ENCODE peak calls at places on chromosomes 16 and 17, in seven cellular contexts. K, R, N, G, E, U and Q are unnamed samples.

GRCh38 chr16:24681793-24682192 is 47.7 kb upstream of the TNRC6A start:
- DNase-seq in K (peak), R (no peak), N (no peak), G (no peak), E (no peak), U (no peak), Q (no peak)

GRCh38 chr16:21159281-21159951 is 942 bp downstream of the LDAF1 start:
- DNase-seq in K (no peak), R (no peak), N (peak), G (no peak), E (no peak), U (peak), Q (no peak)

GRCh38 chr16:85209526-85210121 is 97.4 kb upstream of the CIBAR2 start:
- DNase-seq in K (no peak), R (no peak), N (no peak), G (no peak), E (no peak), U (no peak), Q (no peak)

GRCh38 chr17:49388290-49388640 is 26.2 kb upstream of the ZNF652 start:
- DNase-seq in K (no peak), R (no peak), N (no peak), G (no peak), E (no peak), U (no peak), Q (no peak)

GRCh38 chr16:64253114-64253513 is 868.7 kb downstream of the CDH11 start:
- DNase-seq in K (no peak), R (no peak), N (no peak), G (no peak), E (no peak), U (no peak), Q (no peak)

GRCh38 chr16:82510041-82510440 is 116.7 kb upstream of the CDH13 start:
- DNase-seq in K (no peak), R (no peak), N (no peak), G (no peak), E (no peak), U (no peak), Q (no peak)

GRCh38 chr17:10651927-10652326 is 5.2 kb downstream of the MYH3 start:
- DNase-seq in K (no peak), R (no peak), N (no peak), G (no peak), E (no peak), U (no peak), Q (no peak)

GRCh38 chr17:10243905-10244844 is 45.8 kb upstream of the GAS7 start:
- DNase-seq in K (peak), R (no peak), N (peak), G (no peak), E (no peak), U (no peak), Q (no peak)

GRCh38 chr17:74532115-74532514 is 840 bp upstream of the CD300LB start:
- DNase-seq in K (no peak), R (no peak), N (peak), G (no peak), E (no peak), U (no peak), Q (no peak)

GRCh38 chr16:72787519-72788268 is 260.2 kb downstream of the ZFHX3 start:
- DNase-seq in K (peak), R (peak), N (peak), G (peak), E (no peak), U (peak), Q (peak)

GRCh38 chr16:17827313-17827712 is 356.6 kb upstream of the XYLT1 start:
- DNase-seq in K (peak), R (no peak), N (no peak), G (peak), E (no peak), U (no peak), Q (no peak)

GRCh38 chr17:15516150-15516549 is 47.1 kb downstream of the TVP23C start:
- DNase-seq in K (peak), R (no peak), N (no peak), G (no peak), E (no peak), U (no peak), Q (no peak)

GRCh38 chr17:48997103-48997826 is at the start of gene IGF2BP1:
- DNase-seq in K (peak), R (no peak), N (no peak), G (no peak), E (no peak), U (peak), Q (no peak)

GRCh38 chr17:77887464-77888241 is 70.8 kb upstream of the TNRC6C start:
- DNase-seq in K (peak), R (peak), N (peak), G (peak), E (no peak), U (peak), Q (peak)

GRCh38 chr17:67629963-67630320 is 87.8 kb upstream of the NOL11 start:
- DNase-seq in K (peak), R (no peak), N (no peak), G (peak), E (peak), U (no peak), Q (no peak)

GRCh38 chr17:75683467-75684041 is 16.4 kb downstream of the SAP30BP start:
- DNase-seq in K (peak), R (no peak), N (no peak), G (no peak), E (peak), U (no peak), Q (no peak)

GRCh38 chr17:69575346-69575761 is 160.9 kb downstream of the MAP2K6 start:
- DNase-seq in K (peak), R (no peak), N (no peak), G (peak), E (no peak), U (no peak), Q (no peak)

GRCh38 chr16:47578573-47578972 is 117.4 kb downstream of the PHKB start:
- DNase-seq in K (peak), R (no peak), N (no peak), G (no peak), E (no peak), U (no peak), Q (no peak)

GRCh38 chr16:75326333-75326732 is 74.9 kb upstream of the BCAR1 start:
- DNase-seq in K (no peak), R (no peak), N (no peak), G (no peak), E (no peak), U (no peak), Q (no peak)

GRCh38 chr17:40371261-40371929 is 6.9 kb upstream of the GJD3 start:
- DNase-seq in K (no peak), R (no peak), N (no peak), G (no peak), E (peak), U (no peak), Q (no peak)

GRCh38 chr17:40373999-40374398 is 9.5 kb upstream of the GJD3 start:
- DNase-seq in K (no peak), R (no peak), N (no peak), G (no peak), E (no peak), U (no peak), Q (no peak)

GRCh38 chr17:40372031-40372430 is 7.5 kb upstream of the GJD3 start:
- DNase-seq in K (no peak), R (no peak), N (no peak), G (no peak), E (no peak), U (no peak), Q (no peak)

GRCh38 chr17:40374965-40375498 is 10.5 kb upstream of the GJD3 start:
- DNase-seq in K (no peak), R (no peak), N (no peak), G (no peak), E (no peak), U (no peak), Q (no peak)

DNA sequence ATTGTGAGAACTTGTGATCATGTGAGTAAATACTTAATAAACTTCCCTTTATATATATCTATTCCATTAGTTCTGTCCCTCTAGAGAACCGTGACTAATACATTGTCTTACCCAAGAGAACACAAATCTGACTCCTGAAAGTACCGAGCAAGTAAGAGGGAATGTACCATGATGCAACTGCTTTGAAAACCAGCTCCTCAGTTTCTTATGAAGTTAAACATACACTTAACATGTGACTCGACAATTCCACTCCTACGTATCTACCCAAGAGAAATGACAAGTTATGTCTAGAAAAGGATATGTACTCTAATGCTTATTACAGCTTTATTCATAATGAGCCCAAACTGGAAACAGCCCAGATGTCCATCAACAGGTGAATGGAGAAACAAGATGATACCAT is 8.8 kb upstream of the GJD3 start:
- DNase-seq in K (peak), R (no peak), N (no peak), G (peak), E (no peak), U (no peak), Q (no peak)
- TF ChIP-seq CTCF in K (no peak), R (no peak), N (no peak), G (no peak), E (no peak), U (no peak), Q (no peak)

GRCh38 chr17:51435641-51436091 is 175.3 kb downstream of the UTP18 start:
- DNase-seq in K (peak), R (no peak), N (peak), G (no peak), E (peak), U (peak), Q (no peak)
- TF ChIP-seq CTCF in K (peak), R (no peak), N (no peak), G (peak), E (peak), U (peak), Q (no peak)

GRCh38 chr17:57352658-57353057 is 96.3 kb downstream of the MSI2 start:
- DNase-seq in K (no peak), R (no peak), N (no peak), G (no peak), E (no peak), U (no peak), Q (no peak)
- TF ChIP-seq CTCF in K (no peak), R (no peak), N (no peak), G (no peak), E (no peak), U (no peak), Q (no peak)

DNA sequence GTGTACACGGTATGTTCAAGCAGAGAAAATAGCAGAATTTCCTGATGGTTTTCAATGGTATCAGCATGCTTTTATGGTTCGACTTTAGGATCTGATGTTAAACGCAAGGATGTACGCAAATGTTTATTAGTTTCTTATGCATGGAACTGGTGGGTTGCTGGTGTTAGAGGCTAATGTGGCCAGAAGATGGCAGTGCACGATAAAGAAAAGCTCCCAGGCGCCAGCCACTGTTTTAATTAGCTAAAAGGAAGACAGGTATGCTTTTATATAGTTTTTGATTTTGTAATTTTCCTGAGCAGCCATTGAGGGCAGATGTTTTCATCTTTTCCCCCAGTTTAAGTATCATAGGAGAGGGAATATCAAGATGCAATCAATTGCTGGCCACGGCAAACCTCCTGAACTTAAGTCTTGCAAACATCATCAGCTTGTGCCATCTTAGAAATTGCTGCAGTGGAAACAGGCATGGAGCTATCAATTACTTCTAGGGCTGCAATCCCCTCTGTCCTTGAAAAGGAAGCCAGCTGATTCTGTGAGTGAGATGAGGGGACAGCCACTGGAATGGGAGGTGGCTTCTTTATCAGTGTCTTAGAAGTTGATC is 648.5 kb upstream of the RBFOX1 start:
- DNase-seq in K (no peak), R (no peak), N (no peak), G (no peak), E (no peak), U (peak), Q (no peak)
- TF ChIP-seq CTCF in K (no peak), R (peak), N (no peak), G (no peak), E (no peak), U (peak), Q (no peak)